ENCODE peak calls at places on chromosome 3, in ten cellular contexts. O, H, W, F, I, D, Z, L, V and C are unnamed samples.

GRCh38 chr3:42660131-42660715 is 6.7 kb downstream of the ZBTB47 start:
- DNase-seq in O (no peak), H (no peak), W (peak; percentile 72), F (no peak), I (no peak), D (peak; percentile 47), Z (no peak), L (no peak), V (no peak), C (no peak)

GRCh38 chr3:57150097-57150496 is 15.1 kb downstream of the IL17RD start:
- DNase-seq in O (no peak), H (no peak), W (no peak), F (no peak), I (no peak), D (no peak), Z (no peak), L (no peak), V (no peak), C (no peak)

GRCh38 chr3:55669133-55669532 is 182.0 kb upstream of the WNT5A start:
- DNase-seq in O (no peak), H (no peak), W (no peak), F (no peak), I (no peak), D (no peak), Z (no peak), L (no peak), V (no peak), C (no peak)

GRCh38 chr3:107235923-107236315 is 141.3 kb upstream of the CCDC54 start:
- DNase-seq in O (peak; percentile 81), H (peak; percentile 28), W (no peak), F (no peak), I (no peak), D (peak; percentile 39), Z (peak; percentile 59), L (peak; percentile 18), V (peak; percentile 64), C (peak; percentile 54)

GRCh38 chr3:1677576-1678164 is 421.0 kb upstream of the CNTN4 start:
- DNase-seq in O (no peak), H (no peak), W (no peak), F (no peak), I (no peak), D (no peak), Z (no peak), L (no peak), V (no peak), C (no peak)

GRCh38 chr3:165513715-165514711 is 317.8 kb upstream of the SLITRK3 start:
- DNase-seq in O (no peak), H (no peak), W (no peak), F (no peak), I (no peak), D (no peak), Z (no peak), L (no peak), V (no peak), C (no peak)

GRCh38 chr3:155101398-155101797 is 21.3 kb downstream of the MME start:
- DNase-seq in O (no peak), H (no peak), W (peak; percentile 55), F (no peak), I (no peak), D (no peak), Z (peak; percentile 13), L (no peak), V (no peak), C (peak; percentile 34)

GRCh38 chr3:157464283-157464682 is 27.6 kb downstream of the PTX3 start:
- DNase-seq in O (no peak), H (no peak), W (no peak), F (no peak), I (no peak), D (no peak), Z (no peak), L (no peak), V (no peak), C (no peak)

GRCh38 chr3:132721479-132722164 is 587 bp downstream of the NPHP3 start:
- DNase-seq in O (peak; percentile 43), H (peak; percentile 64), W (peak; percentile 85), F (peak; percentile 94), I (peak; percentile 43), D (peak; percentile 83), Z (peak; percentile 76), L (no peak), V (peak; percentile 62), C (peak; percentile 63)

GRCh38 chr3:16316847-16317560 is 52.0 kb downstream of the OXNAD1 start:
- DNase-seq in O (no peak), H (no peak), W (no peak), F (no peak), I (no peak), D (no peak), Z (no peak), L (no peak), V (no peak), C (no peak)

GRCh38 chr3:46854543-46854942 is 8.7 kb downstream of the MYL3 start:
- DNase-seq in O (no peak), H (no peak), W (peak; percentile 54), F (no peak), I (no peak), D (peak; percentile 3), Z (no peak), L (no peak), V (no peak), C (peak; percentile 9)

GRCh38 chr3:167913218-167913902 is 177.8 kb downstream of the SERPINI1 start:
- DNase-seq in O (peak; percentile 2), H (no peak), W (no peak), F (no peak), I (no peak), D (no peak), Z (peak; percentile 30), L (no peak), V (peak; percentile 8), C (no peak)

GRCh38 chr3:159123877-159124276 is 322.0 kb downstream of the MFSD1 start:
- DNase-seq in O (no peak), H (no peak), W (no peak), F (no peak), I (no peak), D (no peak), Z (no peak), L (no peak), V (no peak), C (no peak)

GRCh38 chr3:158950131-158950901 is 148.5 kb downstream of the MFSD1 start:
- DNase-seq in O (no peak), H (no peak), W (no peak), F (no peak), I (no peak), D (no peak), Z (no peak), L (no peak), V (peak; percentile 6), C (no peak)

GRCh38 chr3:21752749-21753347 is 1.8 kb upstream of the ZNF385D start:
- DNase-seq in O (no peak), H (peak; percentile 19), W (peak; percentile 29), F (no peak), I (no peak), D (no peak), Z (peak; percentile 14), L (no peak), V (no peak), C (peak; percentile 40)
- TF ChIP-seq POLR2A in O (no peak), H (no peak), W (no peak), F (no peak), I (no peak), D (no peak), Z (no peak), L (no peak), V (no peak), C (no peak)

GRCh38 chr3:13563321-13563720 is 14.4 kb downstream of the FBLN2 start:
- DNase-seq in O (no peak), H (no peak), W (no peak), F (no peak), I (no peak), D (no peak), Z (no peak), L (no peak), V (no peak), C (no peak)
- TF ChIP-seq POLR2A in O (no peak), H (no peak), W (no peak), F (no peak), I (no peak), D (no peak), Z (no peak), L (no peak), V (no peak), C (no peak)

GRCh38 chr3:50615190-50615589 is 1.8 kb upstream of the MAPKAPK3 start:
- DNase-seq in O (no peak), H (no peak), W (no peak), F (no peak), I (no peak), D (no peak), Z (no peak), L (no peak), V (no peak), C (no peak)

GRCh38 chr3:50616003-50616769 is 765 bp upstream of the MAPKAPK3 start:
- DNase-seq in O (peak; percentile 92), H (peak; percentile 82), W (peak; percentile 85), F (no peak), I (peak; percentile 59), D (peak; percentile 93), Z (peak; percentile 92), L (peak; percentile 76), V (peak; percentile 86), C (peak; percentile 90)

GRCh38 chr3:50617911-50618481 is 1.0 kb downstream of the MAPKAPK3 start:
- DNase-seq in O (no peak), H (no peak), W (peak; percentile 83), F (no peak), I (no peak), D (no peak), Z (no peak), L (no peak), V (no peak), C (no peak)

GRCh38 chr3:50616770-50617095 is 218 bp upstream of the MAPKAPK3 start:
- DNase-seq in O (peak; percentile 83), H (peak; percentile 93), W (peak; percentile 95), F (no peak), I (peak; percentile 84), D (peak; percentile 91), Z (peak; percentile 94), L (no peak), V (peak; percentile 82), C (peak; percentile 93)

DNA sequence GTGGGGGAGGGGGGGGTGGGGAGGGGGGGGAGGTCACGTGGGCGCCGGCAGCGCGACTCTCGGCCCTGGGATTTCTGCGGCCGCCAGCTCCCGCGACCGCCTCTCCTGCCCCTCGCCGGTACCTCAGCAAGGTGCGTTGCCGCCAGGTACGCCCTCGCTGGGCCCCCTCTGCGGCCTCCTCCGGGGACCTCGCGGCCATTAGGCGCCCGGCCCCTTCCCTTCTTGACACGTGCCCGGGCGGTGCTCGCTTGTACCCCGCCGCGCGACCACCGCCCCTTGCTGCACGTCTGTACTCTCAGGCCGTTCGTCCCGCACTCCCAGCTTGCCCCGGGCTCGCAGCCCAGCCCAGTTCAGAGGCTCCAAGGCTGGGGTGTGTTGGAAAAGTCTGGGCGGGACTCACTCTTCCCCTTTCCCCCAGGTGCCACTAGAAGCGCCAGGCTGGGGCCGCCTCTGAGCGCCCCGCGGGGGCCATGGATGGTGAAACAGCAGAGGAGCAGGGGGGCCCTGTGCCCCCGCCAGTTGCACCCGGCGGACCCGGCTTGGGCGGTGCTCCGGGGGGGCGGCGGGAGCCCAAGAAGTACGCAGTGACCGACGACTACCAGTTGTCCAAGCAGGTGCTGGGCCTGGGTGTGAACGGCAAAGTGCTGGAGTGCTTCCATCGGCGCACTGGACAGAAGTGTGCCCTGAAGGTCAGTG is at the start of gene MAPKAPK3:
- DNase-seq in O (no peak), H (no peak), W (peak; percentile 78), F (no peak), I (no peak), D (peak; percentile 53), Z (peak; percentile 57), L (peak; percentile 89), V (no peak), C (peak; percentile 27)
- TF ChIP-seq POLR2A in O (no peak), H (no peak), W (no peak), F (no peak), I (no peak), D (peak; percentile 24), Z (peak; percentile 49), L (peak; percentile 41), V (no peak), C (no peak)

GRCh38 chr3:51706788-51707731 is at the start of gene GRM2:
- DNase-seq in O (no peak), H (peak; percentile 42), W (peak; percentile 83), F (no peak), I (no peak), D (peak; percentile 87), Z (peak; percentile 90), L (no peak), V (no peak), C (peak; percentile 91)
- TF ChIP-seq POLR2A in O (no peak), H (no peak), W (no peak), F (no peak), I (no peak), D (no peak), Z (no peak), L (no peak), V (no peak), C (no peak)